ENCODE peak calls at places on chromosome 22, in nine cellular contexts. H is mammary epithelial cell; Z is type B pancreatic cell; L is lower leg skin; G is fibroblast of mammary gland; O is CD4-positive, alpha-beta T cell; B is upper lobe of left lung; A is astrocyte of the spinal cord; P is AG09309. C is an unnamed sample.

GRCh38 chr22:40651563-40652501 is 15.3 kb upstream of the MRTFA start:
- DNase-seq in B (peak), O (peak), G (peak), H (peak), A (peak), Z (peak), P (peak), L (peak), C (peak)

GRCh38 chr22:50502096-50502495 is 5.4 kb downstream of the LMF2 start:
- DNase-seq in P (no peak), L (no peak), G (no peak), O (no peak), A (no peak), H (no peak), Z (no peak), B (no peak), C (no peak)

GRCh38 chr22:38923463-38924196 is 33.8 kb upstream of the APOBEC3A start:
- DNase-seq in B (peak), A (peak), O (no peak), Z (no peak), P (peak), L (peak), H (peak), G (peak), C (no peak)

GRCh38 chr22:40405178-40406062 is 35.0 kb downstream of the SGSM3 start:
- DNase-seq in G (no peak), A (no peak), H (no peak), L (peak), P (no peak), Z (no peak), O (no peak), B (no peak), C (no peak)

GRCh38 chr22:36823177-36823839 is 6.5 kb upstream of the PVALB start:
- DNase-seq in A (no peak), H (no peak), P (no peak), Z (no peak), G (no peak), O (no peak), L (no peak), B (no peak), C (no peak)

GRCh38 chr22:18032455-18033101 is 8.2 kb upstream of the MICAL3 start:
- DNase-seq in A (peak), B (no peak), G (peak), L (no peak), H (peak), P (no peak), Z (no peak), O (no peak), C (no peak)

GRCh38 chr22:31567702-31568101 is 71.4 kb downstream of the SFI1 start:
- DNase-seq in Z (no peak), A (no peak), B (no peak), L (no peak), O (no peak), H (no peak), G (no peak), P (no peak), C (no peak)

GRCh38 chr22:31947296-31947695 is 3.0 kb downstream of the YWHAH start:
- DNase-seq in A (peak), H (peak), G (peak), B (no peak), L (no peak), O (no peak), Z (no peak), P (no peak), C (no peak)

GRCh38 chr22:36235585-36235984 is 3.7 kb downstream of the APOL2 start:
- DNase-seq in P (no peak), Z (no peak), O (no peak), A (no peak), B (no peak), H (no peak), L (no peak), G (no peak), C (no peak)

GRCh38 chr22:31229402-31230140 is 17.5 kb downstream of the LIMK2 start:
- DNase-seq in O (no peak), L (peak), P (no peak), Z (no peak), G (peak), H (no peak), A (peak), B (peak), C (no peak)

GRCh38 chr22:46638601-46639431 is 18.6 kb downstream of the GRAMD4 start:
- DNase-seq in Z (no peak), G (peak), A (no peak), B (peak), O (no peak), L (no peak), H (no peak), P (no peak), C (no peak)

GRCh38 chr22:37187891-37188761 is at the start of gene C1QTNF6:
- DNase-seq in A (no peak), G (peak), H (peak), L (no peak), Z (no peak), B (no peak), P (no peak), O (no peak), C (peak)

GRCh38 chr22:39282642-39283311 is 36.6 kb downstream of the RPL3 start:
- DNase-seq in L (no peak), P (no peak), O (no peak), B (peak), H (no peak), G (no peak), A (no peak), Z (no peak), C (no peak)

GRCh38 chr22:25922141-25922540 is 180.2 kb downstream of the MYO18B start:
- DNase-seq in G (no peak), P (no peak), A (no peak), O (no peak), Z (no peak), L (no peak), B (no peak), H (no peak), C (no peak)

DNA sequence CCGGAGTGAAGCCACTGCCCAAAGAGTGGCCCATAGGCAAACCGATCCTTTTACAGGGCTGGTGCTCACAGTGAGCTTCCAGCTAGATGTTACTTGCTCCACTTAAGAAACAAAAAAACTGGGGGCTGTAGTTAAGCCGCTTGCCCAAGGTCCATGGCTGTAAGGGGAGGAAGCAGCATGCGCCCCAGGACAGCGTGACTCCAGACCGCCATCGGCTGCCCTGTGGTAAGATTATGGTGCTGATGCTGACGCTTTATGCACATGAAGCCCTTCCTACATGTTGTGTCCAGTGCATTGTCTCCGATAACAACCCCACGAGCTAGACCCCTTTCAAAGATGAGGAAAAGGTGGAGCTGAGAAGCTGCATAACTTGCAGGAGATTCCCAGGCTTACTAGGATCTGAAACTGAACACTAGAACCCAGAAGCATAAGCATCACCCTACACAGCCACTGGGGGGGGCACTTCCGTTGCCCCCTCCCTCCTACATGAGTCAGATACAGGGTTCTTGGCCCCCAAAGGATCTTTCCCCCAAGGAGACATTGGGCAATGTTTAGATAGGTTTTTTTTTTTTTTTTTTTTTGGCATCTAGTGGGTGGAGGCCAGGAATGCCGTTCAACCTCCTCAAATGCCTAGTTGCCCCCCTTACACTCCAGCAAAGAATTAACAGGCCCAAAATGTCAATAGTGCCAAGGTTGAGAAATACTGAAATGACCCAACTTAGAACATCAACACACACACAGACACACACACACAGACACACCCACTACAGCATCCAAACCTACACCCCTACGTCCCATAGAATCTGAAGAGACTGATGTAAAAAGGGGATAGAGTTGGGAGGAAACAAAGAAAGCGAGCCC is 53.9 kb downstream of the MN1 start:
- DNase-seq in P (no peak), H (no peak), G (peak), A (no peak), O (no peak), L (no peak), B (no peak), Z (no peak), C (no peak)
- TF ChIP-seq CTCF in P (peak), H (peak), G (peak), A (peak), O (no peak), L (no peak), B (no peak), Z (peak), C (no peak)

GRCh38 chr22:28442264-28442950 is 237.2 kb downstream of the TTC28 start:
- DNase-seq in A (peak), O (peak), P (no peak), B (peak), L (peak), H (peak), Z (peak), G (peak), C (peak)
- TF ChIP-seq CTCF in A (peak), O (peak), P (peak), B (peak), L (no peak), H (peak), Z (peak), G (peak), C (peak)

GRCh38 chr22:44003776-44004460 is 20.2 kb upstream of the PARVB start:
- DNase-seq in O (no peak), G (no peak), A (no peak), L (no peak), B (no peak), Z (no peak), H (no peak), P (no peak), C (no peak)
- TF ChIP-seq CTCF in O (no peak), G (no peak), A (peak), L (no peak), B (no peak), Z (peak), H (no peak), P (no peak), C (no peak)

GRCh38 chr22:22378446-22379415 is 129.8 kb downstream of the ZNF280B start:
- DNase-seq in A (no peak), O (no peak), B (no peak), P (no peak), Z (no peak), L (no peak), H (no peak), G (no peak), C (no peak)

GRCh38 chr22:22376352-22376706 is 131.7 kb downstream of the VPREB1 start:
- DNase-seq in L (no peak), A (no peak), Z (no peak), O (no peak), P (no peak), H (no peak), G (no peak), B (no peak), C (no peak)

GRCh38 chr22:22377335-22377734 is 131.2 kb downstream of the ZNF280B start:
- DNase-seq in P (no peak), L (no peak), A (no peak), Z (no peak), H (no peak), B (no peak), G (no peak), O (no peak), C (no peak)

GRCh38 chr22:22384267-22384666 is 124.3 kb downstream of the ZNF280B start:
- DNase-seq in B (no peak), G (no peak), A (no peak), L (no peak), O (no peak), P (no peak), H (no peak), Z (no peak), C (no peak)

GRCh38 chr22:22380098-22381030 is 128.2 kb downstream of the ZNF280B start:
- DNase-seq in H (no peak), L (no peak), Z (no peak), P (no peak), A (no peak), G (no peak), B (no peak), O (no peak), C (no peak)
- TF ChIP-seq CTCF in H (no peak), L (no peak), Z (peak), P (no peak), A (peak), G (no peak), B (no peak), O (no peak), C (no peak)

DNA sequence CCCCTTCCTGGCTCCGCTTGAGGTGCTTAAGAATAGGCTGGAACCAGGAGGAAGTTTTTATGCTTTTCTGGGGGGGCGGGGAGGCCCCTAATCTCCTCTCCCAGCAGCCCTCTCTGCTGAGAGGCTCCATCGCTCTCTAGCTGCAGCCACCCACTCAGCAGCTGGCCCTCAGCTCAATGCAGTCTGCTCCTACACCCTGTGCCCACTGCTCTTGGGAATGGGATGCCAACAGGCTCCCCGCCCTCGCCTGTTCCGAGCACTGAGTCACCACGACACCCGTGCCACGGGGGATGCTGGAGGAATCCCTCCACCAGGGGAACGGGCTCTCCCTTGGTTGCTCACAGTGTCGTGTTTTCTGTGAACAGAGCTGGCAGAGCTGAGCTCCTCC is 23.5 kb upstream of the SUSD2 start:
- DNase-seq in Z (no peak), G (peak), L (no peak), A (no peak), O (no peak), P (no peak), H (no peak), B (no peak), C (no peak)
- TF ChIP-seq CTCF in Z (no peak), G (no peak), L (no peak), A (no peak), O (no peak), P (no peak), H (no peak), B (no peak), C (no peak)

GRCh38 chr22:20129747-20130014 is 1.9 kb upstream of the ZDHHC8 start:
- DNase-seq in Z (no peak), O (no peak), H (no peak), G (no peak), L (no peak), B (no peak), A (no peak), P (no peak), C (no peak)

GRCh38 chr22:20127869-20128618 is 3.6 kb upstream of the ZDHHC8 start:
- DNase-seq in B (no peak), H (no peak), L (no peak), P (no peak), A (no peak), Z (no peak), O (no peak), G (no peak), C (no peak)

GRCh38 chr22:20130319-20130718 is 1.3 kb upstream of the ZDHHC8 start:
- DNase-seq in L (no peak), B (no peak), H (no peak), A (no peak), G (no peak), Z (no peak), O (no peak), P (no peak), C (no peak)

GRCh38 chr22:20128619-20128901 is 3.0 kb upstream of the ZDHHC8 start:
- DNase-seq in P (no peak), A (no peak), B (no peak), Z (no peak), G (no peak), H (no peak), O (no peak), L (no peak), C (no peak)

DNA sequence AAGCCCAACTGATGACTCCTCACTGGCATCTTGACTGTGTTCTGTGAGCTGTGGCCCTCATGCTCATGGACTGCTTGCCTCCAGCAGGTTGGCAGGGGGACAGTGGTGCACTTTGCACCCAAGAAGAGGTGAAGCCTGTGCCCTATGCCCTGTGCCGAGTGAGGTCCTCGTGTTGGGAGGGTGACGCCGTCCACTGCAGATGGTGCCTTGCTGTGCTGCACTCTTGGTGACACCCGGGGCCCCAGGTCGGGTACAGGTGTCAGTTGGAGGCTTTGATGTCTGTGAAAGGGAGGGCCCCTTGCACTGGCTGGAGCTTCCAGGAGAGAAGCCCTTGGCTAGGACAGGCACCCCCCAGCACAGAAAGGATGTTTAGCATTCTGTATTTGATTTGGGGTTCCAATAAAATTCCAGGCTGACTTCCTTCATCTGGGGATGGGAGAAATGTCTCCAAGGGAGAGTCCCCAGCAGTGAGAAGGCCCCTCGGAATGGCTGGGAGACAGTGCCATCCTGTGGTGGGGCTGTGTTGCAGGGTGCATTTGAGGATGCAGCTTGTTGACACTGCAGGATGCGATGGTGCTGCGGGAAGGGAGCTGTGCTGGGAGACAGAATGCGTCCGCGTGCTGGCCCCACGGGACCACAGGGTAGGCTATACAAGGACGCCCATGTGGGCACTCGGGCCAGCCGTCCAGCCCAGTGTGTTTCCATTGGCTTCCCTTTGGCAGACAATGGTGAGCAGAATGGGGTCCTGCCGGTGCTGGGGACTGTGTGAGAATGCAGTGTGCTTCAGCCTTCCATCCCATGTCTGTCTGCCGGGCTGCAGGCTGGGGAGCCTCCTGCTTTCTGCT is 2.5 kb upstream of the ZDHHC8 start:
- DNase-seq in Z (no peak), G (peak), A (no peak), P (no peak), B (no peak), O (peak), L (no peak), H (no peak), C (no peak)
- TF ChIP-seq CTCF in Z (peak), G (peak), A (peak), P (peak), B (no peak), O (peak), L (no peak), H (peak), C (no peak)

DNA sequence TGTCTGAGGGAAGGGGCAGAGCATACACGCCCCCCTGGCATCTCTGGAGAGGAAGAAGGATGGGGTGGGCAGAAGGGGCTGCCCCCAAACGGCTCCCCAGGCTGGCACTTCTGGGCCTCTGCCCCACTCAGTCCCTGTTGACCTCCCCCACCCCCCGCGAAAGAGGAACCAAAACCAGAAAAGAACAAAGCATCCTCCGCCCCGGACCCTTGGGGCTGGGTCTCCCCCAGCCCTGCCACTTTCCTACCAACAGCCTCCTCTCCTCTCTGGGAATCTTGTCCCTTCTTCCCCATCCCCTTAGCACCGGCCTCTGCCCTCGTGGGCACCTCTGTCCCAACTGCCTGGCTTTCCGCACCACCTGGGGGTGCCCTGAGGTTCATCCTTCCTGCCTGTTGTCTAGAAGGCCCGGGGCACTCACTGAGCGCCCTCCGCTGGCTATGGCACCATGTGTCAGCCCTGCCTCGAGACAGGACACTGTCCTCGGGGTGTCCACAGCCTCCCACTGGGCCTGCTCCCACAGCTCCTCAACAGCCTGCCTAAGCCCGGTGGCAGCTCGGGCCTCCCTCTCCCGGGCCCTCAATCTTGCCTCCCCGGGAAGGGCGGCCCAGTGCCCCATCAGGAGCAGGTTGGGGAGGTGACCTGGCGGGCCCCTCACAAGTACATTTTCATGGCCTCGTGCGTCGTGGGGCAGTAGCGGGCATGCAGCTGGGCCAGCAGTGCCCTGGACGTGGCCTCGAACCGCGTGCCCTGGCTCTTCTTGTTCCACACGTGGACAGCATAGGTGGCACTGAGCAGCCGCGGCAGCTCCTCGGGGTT is 28.2 kb downstream of the A4GALT start:
- DNase-seq in B (no peak), P (no peak), G (no peak), H (no peak), L (no peak), Z (no peak), O (no peak), A (no peak), C (no peak)
- TF ChIP-seq CTCF in B (no peak), P (no peak), G (no peak), H (no peak), L (no peak), Z (no peak), O (no peak), A (no peak), C (no peak)

DNA sequence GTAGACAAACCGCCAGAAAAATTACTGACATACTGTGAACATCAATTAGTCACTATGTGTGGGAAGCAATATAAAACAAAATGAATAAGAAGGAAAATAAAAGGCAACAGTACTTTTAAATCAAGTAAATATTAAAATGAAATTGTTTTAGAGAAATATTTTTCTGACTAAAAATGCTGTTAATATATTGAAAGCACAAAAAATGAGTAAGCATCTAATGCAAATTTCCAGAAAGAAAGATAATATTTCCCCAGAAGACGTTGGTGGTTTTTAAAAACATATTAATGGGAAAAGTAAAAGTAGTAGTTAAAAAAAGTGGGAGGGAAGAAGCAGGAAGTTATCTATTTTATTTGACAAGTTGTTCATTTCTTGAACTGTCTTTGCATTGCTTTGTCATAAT is 16.5 kb downstream of the XKR3 start:
- DNase-seq in B (no peak), Z (no peak), O (no peak), A (no peak), L (no peak), G (peak), H (no peak), P (no peak), C (no peak)
- TF ChIP-seq CTCF in B (no peak), Z (no peak), O (no peak), A (no peak), L (no peak), G (no peak), H (no peak), P (no peak), C (no peak)

GRCh38 chr22:22002526-22003055 is 20.0 kb upstream of the TOP3B start:
- DNase-seq in O (no peak), A (no peak), H (no peak), L (no peak), G (no peak), B (no peak), Z (no peak), P (no peak), C (no peak)
- TF ChIP-seq CTCF in O (no peak), A (no peak), H (no peak), L (no peak), G (no peak), B (no peak), Z (no peak), P (no peak), C (no peak)

GRCh38 chr22:28935140-28935539 is 51.8 kb downstream of the ZNRF3 start:
- DNase-seq in O (no peak), A (no peak), G (no peak), Z (no peak), B (no peak), L (peak), P (no peak), H (no peak), C (no peak)
- TF ChIP-seq CTCF in O (no peak), A (no peak), G (no peak), Z (no peak), B (no peak), L (no peak), P (no peak), H (no peak), C (no peak)

C was measured in mesothelial cell of epicardium.